ENCODE peak calls at places on chromosome 13, in eight cellular contexts. One of them, this sample, is unnamed.

GRCh38 chr13:35672611-35673010 is 196.1 kb upstream of the MAB21L1 start:
- DNase-seq in RCC 7860: no peak
- DNase-seq in activated CD4-positive, alpha-beta T cell treated with anti-CD3 and anti-CD28 coated beads for 24 hours: no peak
- DNase-seq in AG10803: peak
- DNase-seq in putamen: no peak
- DNase-seq in EL: peak
- DNase-seq in CD4-positive, alpha-beta T cell: no peak
- DNase-seq in cardiac fibroblast: no peak
- DNase-seq in this sample: peak

GRCh38 chr13:31944262-31945160 is 87.1 kb upstream of the FRY start:
- DNase-seq in RCC 7860: no peak
- DNase-seq in activated CD4-positive, alpha-beta T cell treated with anti-CD3 and anti-CD28 coated beads for 24 hours: no peak
- DNase-seq in AG10803: peak
- DNase-seq in putamen: no peak
- DNase-seq in EL: no peak
- DNase-seq in CD4-positive, alpha-beta T cell: no peak
- DNase-seq in cardiac fibroblast: no peak
- DNase-seq in this sample: peak

GRCh38 chr13:60448907-60449510 is 52.0 kb downstream of the TDRD3 start:
- DNase-seq in RCC 7860: no peak
- DNase-seq in activated CD4-positive, alpha-beta T cell treated with anti-CD3 and anti-CD28 coated beads for 24 hours: no peak
- DNase-seq in AG10803: peak
- DNase-seq in putamen: peak
- DNase-seq in EL: peak
- DNase-seq in CD4-positive, alpha-beta T cell: no peak
- DNase-seq in cardiac fibroblast: peak
- DNase-seq in this sample: peak

GRCh38 chr13:39676315-39676876 is 20.9 kb downstream of the COG6 start:
- DNase-seq in RCC 7860: peak
- DNase-seq in activated CD4-positive, alpha-beta T cell treated with anti-CD3 and anti-CD28 coated beads for 24 hours: peak
- DNase-seq in AG10803: peak
- DNase-seq in putamen: peak
- DNase-seq in EL: peak
- DNase-seq in CD4-positive, alpha-beta T cell: no peak
- DNase-seq in cardiac fibroblast: peak
- DNase-seq in this sample: peak

GRCh38 chr13:50255639-50256038 is 240.4 kb downstream of the KCNRG start:
- DNase-seq in RCC 7860: no peak
- DNase-seq in activated CD4-positive, alpha-beta T cell treated with anti-CD3 and anti-CD28 coated beads for 24 hours: no peak
- DNase-seq in AG10803: no peak
- DNase-seq in putamen: no peak
- DNase-seq in EL: no peak
- DNase-seq in CD4-positive, alpha-beta T cell: no peak
- DNase-seq in cardiac fibroblast: no peak
- DNase-seq in this sample: no peak

GRCh38 chr13:97353927-97354326 is 80.0 kb upstream of the RAP2A start:
- DNase-seq in RCC 7860: no peak
- DNase-seq in activated CD4-positive, alpha-beta T cell treated with anti-CD3 and anti-CD28 coated beads for 24 hours: no peak
- DNase-seq in AG10803: peak
- DNase-seq in putamen: no peak
- DNase-seq in EL: peak
- DNase-seq in CD4-positive, alpha-beta T cell: no peak
- DNase-seq in cardiac fibroblast: peak
- DNase-seq in this sample: no peak

GRCh38 chr13:86684402-86684801 is 885.2 kb upstream of the SLITRK6 start:
- DNase-seq in RCC 7860: no peak
- DNase-seq in activated CD4-positive, alpha-beta T cell treated with anti-CD3 and anti-CD28 coated beads for 24 hours: no peak
- DNase-seq in AG10803: no peak
- DNase-seq in putamen: no peak
- DNase-seq in EL: no peak
- DNase-seq in CD4-positive, alpha-beta T cell: no peak
- DNase-seq in cardiac fibroblast: no peak
- DNase-seq in this sample: peak

GRCh38 chr13:27489456-27489855 is 39.1 kb upstream of the MTIF3 start:
- DNase-seq in RCC 7860: no peak
- DNase-seq in activated CD4-positive, alpha-beta T cell treated with anti-CD3 and anti-CD28 coated beads for 24 hours: no peak
- DNase-seq in AG10803: no peak
- DNase-seq in putamen: no peak
- DNase-seq in EL: no peak
- DNase-seq in CD4-positive, alpha-beta T cell: no peak
- DNase-seq in cardiac fibroblast: no peak
- DNase-seq in this sample: no peak

GRCh38 chr13:84870190-84870589 is 929.0 kb downstream of the SLITRK6 start:
- DNase-seq in RCC 7860: no peak
- DNase-seq in activated CD4-positive, alpha-beta T cell treated with anti-CD3 and anti-CD28 coated beads for 24 hours: no peak
- DNase-seq in AG10803: no peak
- DNase-seq in putamen: no peak
- DNase-seq in EL: peak
- DNase-seq in CD4-positive, alpha-beta T cell: no peak
- DNase-seq in cardiac fibroblast: no peak
- DNase-seq in this sample: no peak

GRCh38 chr13:28659611-28659970 is 661 bp downstream of the POMP start:
- DNase-seq in RCC 7860: peak
- DNase-seq in activated CD4-positive, alpha-beta T cell treated with anti-CD3 and anti-CD28 coated beads for 24 hours: peak
- DNase-seq in AG10803: peak
- DNase-seq in putamen: no peak
- DNase-seq in EL: peak
- DNase-seq in CD4-positive, alpha-beta T cell: no peak
- DNase-seq in cardiac fibroblast: peak
- DNase-seq in this sample: no peak

GRCh38 chr13:36712785-36713184 is 39.0 kb downstream of the SERTM1 start:
- DNase-seq in RCC 7860: peak
- DNase-seq in activated CD4-positive, alpha-beta T cell treated with anti-CD3 and anti-CD28 coated beads for 24 hours: no peak
- DNase-seq in AG10803: peak
- DNase-seq in putamen: no peak
- DNase-seq in EL: peak
- DNase-seq in CD4-positive, alpha-beta T cell: no peak
- DNase-seq in cardiac fibroblast: peak
- DNase-seq in this sample: no peak

GRCh38 chr13:42990147-42990990 is 1.7 kb downstream of the EPSTI1 start:
- DNase-seq in RCC 7860: no peak
- DNase-seq in activated CD4-positive, alpha-beta T cell treated with anti-CD3 and anti-CD28 coated beads for 24 hours: no peak
- DNase-seq in AG10803: peak
- DNase-seq in putamen: no peak
- DNase-seq in EL: peak
- DNase-seq in CD4-positive, alpha-beta T cell: no peak
- DNase-seq in cardiac fibroblast: peak
- DNase-seq in this sample: peak

GRCh38 chr13:34006011-34006410 is 188.1 kb downstream of the RFC3 start:
- DNase-seq in RCC 7860: no peak
- DNase-seq in activated CD4-positive, alpha-beta T cell treated with anti-CD3 and anti-CD28 coated beads for 24 hours: no peak
- DNase-seq in AG10803: no peak
- DNase-seq in putamen: no peak
- DNase-seq in EL: no peak
- DNase-seq in CD4-positive, alpha-beta T cell: no peak
- DNase-seq in cardiac fibroblast: no peak
- DNase-seq in this sample: no peak

GRCh38 chr13:98216135-98216565 is 39.1 kb upstream of the RNF113B start:
- DNase-seq in RCC 7860: peak
- DNase-seq in activated CD4-positive, alpha-beta T cell treated with anti-CD3 and anti-CD28 coated beads for 24 hours: no peak
- DNase-seq in AG10803: peak
- DNase-seq in putamen: no peak
- DNase-seq in EL: peak
- DNase-seq in CD4-positive, alpha-beta T cell: no peak
- DNase-seq in cardiac fibroblast: peak
- DNase-seq in this sample: no peak

GRCh38 chr13:27203186-27203585 is 31.6 kb upstream of the USP12 start:
- DNase-seq in RCC 7860: no peak
- DNase-seq in activated CD4-positive, alpha-beta T cell treated with anti-CD3 and anti-CD28 coated beads for 24 hours: no peak
- DNase-seq in AG10803: no peak
- DNase-seq in putamen: no peak
- DNase-seq in EL: no peak
- DNase-seq in CD4-positive, alpha-beta T cell: no peak
- DNase-seq in cardiac fibroblast: no peak
- DNase-seq in this sample: no peak

GRCh38 chr13:112083971-112084370 is 17.0 kb downstream of the SOX1 start:
- DNase-seq in RCC 7860: no peak
- DNase-seq in activated CD4-positive, alpha-beta T cell treated with anti-CD3 and anti-CD28 coated beads for 24 hours: no peak
- DNase-seq in AG10803: no peak
- DNase-seq in putamen: no peak
- DNase-seq in EL: no peak
- DNase-seq in CD4-positive, alpha-beta T cell: no peak
- DNase-seq in cardiac fibroblast: no peak
- DNase-seq in this sample: no peak

GRCh38 chr13:86080340-86080995 is 281.2 kb upstream of the SLITRK6 start:
- DNase-seq in RCC 7860: no peak
- DNase-seq in activated CD4-positive, alpha-beta T cell treated with anti-CD3 and anti-CD28 coated beads for 24 hours: no peak
- DNase-seq in AG10803: no peak
- DNase-seq in putamen: no peak
- DNase-seq in EL: no peak
- DNase-seq in CD4-positive, alpha-beta T cell: no peak
- DNase-seq in cardiac fibroblast: no peak
- DNase-seq in this sample: no peak

GRCh38 chr13:55069746-55070145 is 2041.1 kb downstream of the OLFM4 start:
- DNase-seq in RCC 7860: no peak
- DNase-seq in activated CD4-positive, alpha-beta T cell treated with anti-CD3 and anti-CD28 coated beads for 24 hours: no peak
- DNase-seq in AG10803: no peak
- DNase-seq in putamen: peak
- DNase-seq in EL: no peak
- DNase-seq in CD4-positive, alpha-beta T cell: no peak
- DNase-seq in cardiac fibroblast: no peak
- DNase-seq in this sample: no peak

GRCh38 chr13:79581870-79582315 is 100.9 kb downstream of the NDFIP2 start:
- DNase-seq in RCC 7860: no peak
- DNase-seq in activated CD4-positive, alpha-beta T cell treated with anti-CD3 and anti-CD28 coated beads for 24 hours: no peak
- DNase-seq in AG10803: peak
- DNase-seq in putamen: peak
- DNase-seq in EL: peak
- DNase-seq in CD4-positive, alpha-beta T cell: no peak
- DNase-seq in cardiac fibroblast: peak
- DNase-seq in this sample: no peak

GRCh38 chr13:33633701-33634525 is 184.0 kb upstream of the RFC3 start:
- DNase-seq in RCC 7860: no peak
- DNase-seq in activated CD4-positive, alpha-beta T cell treated with anti-CD3 and anti-CD28 coated beads for 24 hours: no peak
- DNase-seq in AG10803: peak
- DNase-seq in putamen: peak
- DNase-seq in EL: peak
- DNase-seq in CD4-positive, alpha-beta T cell: no peak
- DNase-seq in cardiac fibroblast: peak
- DNase-seq in this sample: no peak

GRCh38 chr13:100530645-100531044 is 57.9 kb downstream of the GGACT start:
- DNase-seq in RCC 7860: no peak
- DNase-seq in activated CD4-positive, alpha-beta T cell treated with anti-CD3 and anti-CD28 coated beads for 24 hours: no peak
- DNase-seq in AG10803: no peak
- DNase-seq in putamen: no peak
- DNase-seq in EL: no peak
- DNase-seq in CD4-positive, alpha-beta T cell: no peak
- DNase-seq in cardiac fibroblast: peak
- DNase-seq in this sample: no peak

GRCh38 chr13:23792680-23793079 is 96.5 kb downstream of the MIPEP start:
- DNase-seq in RCC 7860: no peak
- DNase-seq in activated CD4-positive, alpha-beta T cell treated with anti-CD3 and anti-CD28 coated beads for 24 hours: no peak
- DNase-seq in AG10803: no peak
- DNase-seq in putamen: no peak
- DNase-seq in EL: no peak
- DNase-seq in CD4-positive, alpha-beta T cell: no peak
- DNase-seq in cardiac fibroblast: no peak
- DNase-seq in this sample: no peak

GRCh38 chr13:95585867-95586266 is 33.3 kb downstream of the CLDN10 start:
- DNase-seq in RCC 7860: no peak
- DNase-seq in activated CD4-positive, alpha-beta T cell treated with anti-CD3 and anti-CD28 coated beads for 24 hours: no peak
- DNase-seq in AG10803: no peak
- DNase-seq in putamen: no peak
- DNase-seq in EL: no peak
- DNase-seq in CD4-positive, alpha-beta T cell: no peak
- DNase-seq in cardiac fibroblast: no peak
- DNase-seq in this sample: no peak

GRCh38 chr13:73754727-73755292 is 379.4 kb downstream of the KLF12 start:
- DNase-seq in RCC 7860: peak
- DNase-seq in activated CD4-positive, alpha-beta T cell treated with anti-CD3 and anti-CD28 coated beads for 24 hours: peak
- DNase-seq in AG10803: peak
- DNase-seq in putamen: peak
- DNase-seq in EL: peak
- DNase-seq in CD4-positive, alpha-beta T cell: peak
- DNase-seq in cardiac fibroblast: peak
- DNase-seq in this sample: peak

GRCh38 chr13:63408227-63409202 is 1992.9 kb upstream of the PCDH20 start:
- DNase-seq in RCC 7860: no peak
- DNase-seq in activated CD4-positive, alpha-beta T cell treated with anti-CD3 and anti-CD28 coated beads for 24 hours: no peak
- DNase-seq in AG10803: peak
- DNase-seq in putamen: no peak
- DNase-seq in EL: no peak
- DNase-seq in CD4-positive, alpha-beta T cell: no peak
- DNase-seq in cardiac fibroblast: no peak
- DNase-seq in this sample: no peak

GRCh38 chr13:48954086-48954485 is 21.6 kb upstream of the FNDC3A start:
- DNase-seq in RCC 7860: no peak
- DNase-seq in activated CD4-positive, alpha-beta T cell treated with anti-CD3 and anti-CD28 coated beads for 24 hours: no peak
- DNase-seq in AG10803: peak
- DNase-seq in putamen: no peak
- DNase-seq in EL: peak
- DNase-seq in CD4-positive, alpha-beta T cell: no peak
- DNase-seq in cardiac fibroblast: peak
- DNase-seq in this sample: no peak

GRCh38 chr13:31964168-31964567 is 67.4 kb upstream of the FRY start:
- DNase-seq in RCC 7860: no peak
- DNase-seq in activated CD4-positive, alpha-beta T cell treated with anti-CD3 and anti-CD28 coated beads for 24 hours: no peak
- DNase-seq in AG10803: no peak
- DNase-seq in putamen: no peak
- DNase-seq in EL: no peak
- DNase-seq in CD4-positive, alpha-beta T cell: no peak
- DNase-seq in cardiac fibroblast: no peak
- DNase-seq in this sample: no peak

GRCh38 chr13:93151277-93151676 is 75.3 kb upstream of the GPC6 start:
- DNase-seq in RCC 7860: peak
- DNase-seq in activated CD4-positive, alpha-beta T cell treated with anti-CD3 and anti-CD28 coated beads for 24 hours: no peak
- DNase-seq in AG10803: peak
- DNase-seq in putamen: peak
- DNase-seq in EL: peak
- DNase-seq in CD4-positive, alpha-beta T cell: no peak
- DNase-seq in cardiac fibroblast: peak
- DNase-seq in this sample: no peak

GRCh38 chr13:73684286-73684685 is 449.9 kb downstream of the KLF12 start:
- DNase-seq in RCC 7860: no peak
- DNase-seq in activated CD4-positive, alpha-beta T cell treated with anti-CD3 and anti-CD28 coated beads for 24 hours: no peak
- DNase-seq in AG10803: no peak
- DNase-seq in putamen: no peak
- DNase-seq in EL: no peak
- DNase-seq in CD4-positive, alpha-beta T cell: no peak
- DNase-seq in cardiac fibroblast: no peak
- DNase-seq in this sample: peak

GRCh38 chr13:74061939-74062595 is 72.1 kb downstream of the KLF12 start:
- DNase-seq in RCC 7860: no peak
- DNase-seq in activated CD4-positive, alpha-beta T cell treated with anti-CD3 and anti-CD28 coated beads for 24 hours: no peak
- DNase-seq in AG10803: peak
- DNase-seq in putamen: no peak
- DNase-seq in EL: peak
- DNase-seq in CD4-positive, alpha-beta T cell: no peak
- DNase-seq in cardiac fibroblast: peak
- DNase-seq in this sample: no peak

GRCh38 chr13:19155321-19155861 is 26.2 kb downstream of the TUBA3C start:
- DNase-seq in RCC 7860: no peak
- DNase-seq in activated CD4-positive, alpha-beta T cell treated with anti-CD3 and anti-CD28 coated beads for 24 hours: no peak
- DNase-seq in AG10803: no peak
- DNase-seq in putamen: no peak
- DNase-seq in EL: no peak
- DNase-seq in CD4-positive, alpha-beta T cell: no peak
- DNase-seq in cardiac fibroblast: no peak
- DNase-seq in this sample: no peak

GRCh38 chr13:97659602-97660001 is 225.6 kb downstream of the RAP2A start:
- DNase-seq in RCC 7860: no peak
- DNase-seq in activated CD4-positive, alpha-beta T cell treated with anti-CD3 and anti-CD28 coated beads for 24 hours: no peak
- DNase-seq in AG10803: peak
- DNase-seq in putamen: no peak
- DNase-seq in EL: no peak
- DNase-seq in CD4-positive, alpha-beta T cell: no peak
- DNase-seq in cardiac fibroblast: peak
- DNase-seq in this sample: no peak

GRCh38 chr13:39451301-39451700 is 151.7 kb downstream of the LHFPL6 start:
- DNase-seq in RCC 7860: no peak
- DNase-seq in activated CD4-positive, alpha-beta T cell treated with anti-CD3 and anti-CD28 coated beads for 24 hours: no peak
- DNase-seq in AG10803: peak
- DNase-seq in putamen: peak
- DNase-seq in EL: no peak
- DNase-seq in CD4-positive, alpha-beta T cell: no peak
- DNase-seq in cardiac fibroblast: peak
- DNase-seq in this sample: peak

GRCh38 chr13:22812793-22813192 is 368.0 kb upstream of the SGCG start:
- DNase-seq in RCC 7860: no peak
- DNase-seq in activated CD4-positive, alpha-beta T cell treated with anti-CD3 and anti-CD28 coated beads for 24 hours: no peak
- DNase-seq in AG10803: no peak
- DNase-seq in putamen: no peak
- DNase-seq in EL: no peak
- DNase-seq in CD4-positive, alpha-beta T cell: no peak
- DNase-seq in cardiac fibroblast: no peak
- DNase-seq in this sample: no peak

This sample was measured in NCI-H146.